ENCODE peak calls at places on chromosome X, in four cellular contexts. L, U, Z and A are unnamed samples. For H3K4me1, the result is how much of the 10 kb centered on the place peaks cover.

GRCh38 chrX:109268340-109268739 is 213.5 kb downstream of the GUCY2F start:
- DNase-seq in L (no peak), U (no peak), Z (no peak), A (no peak)

GRCh38 chrX:74448669-74449068 is 27.4 kb downstream of the SLC16A2 start:
- DNase-seq in L (no peak), U (no peak), Z (no peak), A (no peak)

GRCh38 chrX:85851418-85851817 is 195.9 kb downstream of the CHM start:
- DNase-seq in L (no peak), U (peak), Z (peak), A (no peak)

GRCh38 chrX:108309144-108309543 is 129.1 kb downstream of the COL4A6 start:
- DNase-seq in L (no peak), U (peak), Z (no peak), A (no peak)

GRCh38 chrX:54181196-54181953 is 1.7 kb downstream of the FAM120C start:
- DNase-seq in L (no peak), U (no peak), Z (no peak), A (no peak)

GRCh38 chrX:26651755-26652154 is 435.8 kb downstream of the MAGEB5 start:
- DNase-seq in L (no peak), U (no peak), Z (no peak), A (no peak)

GRCh38 chrX:8849945-8850344 is 48.8 kb upstream of the FAM9A start:
- DNase-seq in L (no peak), U (no peak), Z (no peak), A (no peak)

GRCh38 chrX:123313486-123313885 is 129.4 kb downstream of the GRIA3 start:
- DNase-seq in L (no peak), U (no peak), Z (no peak), A (no peak)

GRCh38 chrX:13933851-13934250 is 95.8 kb downstream of the GEMIN8 start:
- DNase-seq in L (no peak), U (no peak), Z (no peak), A (no peak)

GRCh38 chrX:108216405-108216804 is 124.8 kb downstream of the ATG4A start:
- DNase-seq in L (no peak), U (no peak), Z (no peak), A (no peak)

GRCh38 chrX:103791826-103792458 is 15.3 kb downstream of the PLP1 start:
- DNase-seq in L (no peak), U (no peak), Z (no peak), A (no peak)

GRCh38 chrX:72475338-72475737 is 97.3 kb downstream of the HDAC8 start:
- DNase-seq in L (no peak), U (no peak), Z (peak), A (no peak)

GRCh38 chrX:5458300-5458699 is 770.4 kb downstream of the NLGN4X start:
- DNase-seq in L (no peak), U (no peak), Z (no peak), A (no peak)

GRCh38 chrX:153487590-153488071 is 7.1 kb upstream of the BGN start:
- DNase-seq in L (peak), U (no peak), Z (no peak), A (no peak)

GRCh38 chrX:153925739-153926593 is at the start of gene ARHGAP4:
- DNase-seq in L (peak), U (no peak), Z (no peak), A (no peak)

GRCh38 chrX:16213970-16214369 is 46.7 kb downstream of the MAGEB17 start:
- DNase-seq in L (no peak), U (no peak), Z (no peak), A (no peak)

GRCh38 chrX:135309430-135309923 is at the start of gene ETDC:
- DNase-seq in L (no peak), U (no peak), Z (no peak), A (no peak)

GRCh38 chrX:65921363-65921762 is 118.5 kb downstream of the VSIG4 start:
- DNase-seq in L (no peak), U (no peak), Z (no peak), A (no peak)

GRCh38 chrX:75603833-75604232 is 81.0 kb upstream of the ZDHHC15 start:
- DNase-seq in L (no peak), U (no peak), Z (no peak), A (no peak)

GRCh38 chrX:130125090-130125489 is 14.8 kb upstream of the ELF4 start:
- DNase-seq in L (no peak), U (no peak), Z (no peak), A (no peak)

GRCh38 chrX:43176686-43177085 is 398.7 kb upstream of the PPP1R2C start:
- DNase-seq in L (no peak), U (no peak), Z (no peak), A (no peak)

GRCh38 chrX:130091976-130092522 is 18.2 kb downstream of the ELF4 start:
- DNase-seq in L (peak), U (peak), Z (peak), A (no peak)

GRCh38 chrX:136768469-136769084 is 12.2 kb downstream of the ARHGEF6 start:
- DNase-seq in L (peak), U (no peak), Z (peak), A (no peak)

GRCh38 chrX:7444967-7445366 is 297.0 kb upstream of the PUDP start:
- DNase-seq in L (no peak), U (no peak), Z (no peak), A (no peak)

GRCh38 chrX:10859353-10859752 is 239.0 kb upstream of the MID1 start:
- DNase-seq in L (no peak), U (no peak), Z (no peak), A (no peak)

GRCh38 chrX:107118322-107119147 is at the start of gene RBM41:
- DNase-seq in L (peak), U (peak), Z (peak), A (peak)

GRCh38 chrX:114976321-114976720 is 41.1 kb downstream of the IL13RA2 start:
- DNase-seq in L (no peak), U (no peak), Z (no peak), A (no peak)

GRCh38 chrX:153435845-153436244 is 10.0 kb downstream of the TREX2 start:
- DNase-seq in L (no peak), U (no peak), Z (no peak), A (no peak)

GRCh38 chrX:104112326-104112951 is at the start of gene ZCCHC18:
- DNase-seq in L (peak), U (peak), Z (peak), A (peak)

GRCh38 chrX:143058096-143058495 is 32.4 kb downstream of the SPANXN4 start:
- DNase-seq in L (no peak), U (no peak), Z (no peak), A (no peak)

GRCh38 chrX:70921709-70922352 is 9.1 kb downstream of the SLC7A3 start:
- DNase-seq in L (no peak), U (no peak), Z (no peak), A (no peak)

GRCh38 chrX:137194164-137194563 is 160.4 kb upstream of the GPR101 start:
- DNase-seq in L (no peak), U (peak), Z (no peak), A (peak)

GRCh38 chrX:118861338-118861737 is 37.7 kb downstream of the ZCCHC12 start:
- DNase-seq in L (no peak), U (no peak), Z (no peak), A (no peak)

GRCh38 chrX:110131031-110131430 is 128.1 kb downstream of the TMEM164 start:
- DNase-seq in L (no peak), U (no peak), Z (no peak), A (no peak)

GRCh38 chrX:120147537-120147936 is 10.9 kb upstream of the RHOXF2 start:
- DNase-seq in L (no peak), U (no peak), Z (no peak), A (no peak)

GRCh38 chrX:46819136-46819535 is 17.7 kb upstream of the RP2 start:
- DNase-seq in L (no peak), U (peak), Z (peak), A (no peak)

GRCh38 chrX:118677318-118677717 is 50.1 kb upstream of the IL13RA1 start:
- DNase-seq in L (no peak), U (no peak), Z (no peak), A (no peak)

GRCh38 chrX:856901-857300 is 226.3 kb downstream of the SHOX start:
- DNase-seq in L (no peak), U (no peak), Z (no peak), A (no peak)
- H3K4me3 ChIP-seq in L (no peak), U (no peak), Z (no peak), A (no peak)

DNA sequence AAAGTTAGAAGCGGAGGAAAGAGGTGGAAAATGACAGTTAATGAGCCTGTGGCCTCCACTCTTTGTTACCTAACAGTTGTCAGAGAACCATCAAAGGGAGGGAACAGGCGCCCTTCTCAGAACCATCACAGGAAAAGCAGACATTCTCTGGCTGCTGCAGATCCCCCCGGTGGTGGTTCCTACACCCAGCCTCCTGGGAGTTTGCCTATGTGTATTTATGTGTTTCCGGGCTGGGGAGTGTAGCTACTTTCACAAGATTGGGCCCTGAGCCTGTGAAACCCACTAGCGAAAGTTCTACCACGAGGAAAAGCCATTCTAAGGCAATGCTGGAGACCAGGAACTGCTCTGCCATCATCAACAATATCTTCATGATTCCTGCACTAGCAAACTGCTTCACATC is 52.7 kb upstream of the BCOR start:
- DNase-seq in L (no peak), U (no peak), Z (no peak), A (no peak)
- H3K4me1 ChIP-seq in L (under half), U (under half), Z (under half), A (under half)

DNA sequence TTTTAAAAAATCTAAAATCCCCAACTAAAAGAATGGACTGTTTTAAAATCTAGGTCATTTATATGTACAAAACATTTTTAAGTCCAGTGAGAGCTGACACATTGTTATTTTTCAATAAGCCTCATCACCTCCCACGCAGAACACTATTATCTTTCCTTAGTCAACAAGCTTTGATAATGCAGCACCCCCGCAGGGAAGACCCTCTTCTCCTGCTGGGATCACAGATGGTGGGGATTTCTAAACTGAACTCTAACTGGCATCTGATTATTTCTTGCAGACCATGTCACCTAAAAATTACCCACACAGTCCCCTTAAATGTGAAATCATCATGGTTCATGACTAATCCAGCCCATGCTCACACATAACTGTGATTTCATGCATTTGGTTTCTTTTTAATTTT is 11.6 kb downstream of the SYTL4 start:
- DNase-seq in L (no peak), U (no peak), Z (no peak), A (no peak)
- H3K4me3 ChIP-seq in L (no peak), U (no peak), Z (no peak), A (no peak)

GRCh38 chrX:68935362-68935761 is 106.5 kb downstream of the EFNB1 start:
- DNase-seq in L (no peak), U (no peak), Z (no peak), A (no peak)
- H3K4me1 ChIP-seq in L (under half), U (under half), Z (under half), A (under half)

GRCh38 chrX:28010875-28011274 is 29.6 kb upstream of the DCAF8L1 start:
- DNase-seq in L (no peak), U (no peak), Z (no peak), A (no peak)
- H3K4me3 ChIP-seq in L (no peak), U (no peak), Z (no peak), A (no peak)

GRCh38 chrX:19569930-19570329 is 54.6 kb upstream of the MAP3K15 start:
- DNase-seq in L (no peak), U (no peak), Z (no peak), A (no peak)
- H3K4me1 ChIP-seq in L (under half), U (under half), Z (under half), A (under half)

DNA sequence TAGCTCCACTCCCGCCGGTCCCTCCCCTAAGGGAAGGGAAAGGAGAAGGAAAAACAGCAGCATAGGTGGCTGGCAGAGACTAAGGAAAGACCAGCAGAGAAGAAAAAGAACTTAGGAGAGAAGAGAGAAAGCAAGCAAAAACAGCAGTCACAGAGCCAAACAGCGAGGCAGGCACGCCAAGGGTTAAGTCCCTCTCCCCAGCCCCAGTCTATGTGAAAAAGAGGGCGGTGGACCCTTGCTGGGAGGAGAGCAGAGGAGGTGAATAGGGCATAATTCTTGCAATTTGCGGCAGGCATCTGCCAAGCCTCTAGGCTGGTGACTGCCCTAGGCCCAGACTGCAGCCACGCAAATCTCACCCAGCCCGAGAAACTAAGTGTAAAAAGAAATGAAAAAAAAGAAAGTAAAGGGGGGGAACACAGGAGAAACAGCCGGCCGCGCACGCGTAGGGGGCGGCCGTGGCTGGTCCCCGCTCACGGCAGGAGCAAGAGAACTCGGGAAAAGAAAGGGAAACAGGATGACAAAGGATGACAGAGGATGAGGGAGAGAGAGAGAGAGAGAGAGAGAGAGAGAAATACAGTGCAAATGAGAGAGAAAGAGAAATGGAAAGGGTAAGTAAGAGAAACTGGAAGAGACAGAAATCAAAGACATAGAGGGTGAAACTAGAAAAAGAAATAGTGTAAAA is 48.6 kb downstream of the MAGEA9 start:
- DNase-seq in L (no peak), U (no peak), Z (peak), A (no peak)
- H3K4me3 ChIP-seq in L (no peak), U (peak), Z (no peak), A (no peak)

GRCh38 chrX:96407043-96407442 is 277.6 kb upstream of the DIAPH2 start:
- DNase-seq in L (peak), U (peak), Z (peak), A (no peak)

GRCh38 chrX:96410927-96411326 is 273.7 kb upstream of the DIAPH2 start:
- DNase-seq in L (no peak), U (no peak), Z (no peak), A (no peak)

GRCh38 chrX:96405842-96406241 is 278.8 kb upstream of the DIAPH2 start:
- DNase-seq in L (no peak), U (no peak), Z (no peak), A (no peak)

GRCh38 chrX:96407981-96408380 is 276.7 kb upstream of the DIAPH2 start:
- DNase-seq in L (no peak), U (no peak), Z (no peak), A (no peak)

DNA sequence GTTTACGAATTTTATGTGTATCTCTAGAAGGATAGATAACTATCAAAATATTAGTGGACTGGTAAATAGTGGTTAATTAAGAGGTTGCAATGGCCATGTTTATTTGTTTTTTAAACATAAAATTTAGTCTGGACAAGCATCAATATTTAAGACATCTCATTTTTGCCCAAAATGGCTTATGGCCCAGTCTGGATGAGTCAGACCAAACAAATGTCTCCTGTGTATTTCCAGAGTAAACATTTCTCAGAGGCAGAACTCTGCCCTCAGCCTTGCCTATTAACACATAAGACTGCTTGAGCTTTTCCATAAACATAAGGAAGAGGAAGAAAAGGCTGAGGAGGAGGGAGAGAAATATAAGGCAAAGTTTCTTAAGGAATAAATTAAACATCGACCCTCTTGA is 277.1 kb upstream of the DIAPH2 start:
- DNase-seq in L (no peak), U (no peak), Z (no peak), A (no peak)
- H3K4me1 ChIP-seq in L (under half), U (under half), Z (under half), A (under half)

GRCh38 chrX:25068340-25068739 is 52.6 kb upstream of the ARX start:
- DNase-seq in L (no peak), U (no peak), Z (no peak), A (no peak)
- H3K4me3 ChIP-seq in L (no peak), U (no peak), Z (no peak), A (no peak)